ENCODE peak calls at places on chromosomes 7 and 10, in four cellular contexts. Q, Y, B and G are unnamed samples.

GRCh38 chr10:60006046-60006445 is 99.7 kb upstream of the CCDC6 start:
- DNase-seq in Q (no peak), B (no peak), Y (no peak), G (no peak)

GRCh38 chr10:4088354-4089066 is 303.5 kb upstream of the KLF6 start:
- DNase-seq in B (no peak), Q (no peak), Y (no peak), G (no peak)

GRCh38 chr10:50333872-50334271 is 82.6 kb upstream of the ASAH2 start:
- DNase-seq in Y (no peak), B (no peak), Q (no peak), G (no peak)

GRCh38 chr10:101040061-101040460 is 9.0 kb downstream of the SFXN3 start:
- DNase-seq in Y (no peak), B (no peak), Q (no peak), G (no peak)

GRCh38 chr10:119337796-119338432 is 130.5 kb downstream of the GRK5 start:
- DNase-seq in B (no peak), Q (no peak), Y (no peak), G (no peak)

GRCh38 chr10:50369931-50370330 is 118.6 kb upstream of the ASAH2 start:
- DNase-seq in Y (no peak), Q (no peak), B (no peak), G (no peak)

GRCh38 chr10:130062976-130063375 is 47.7 kb downstream of the C10orf143 start:
- DNase-seq in Q (no peak), B (no peak), Y (no peak), G (no peak)

GRCh38 chr7:142908921-142909870 is 23.7 kb upstream of the TRPV6 start:
- DNase-seq in Q (no peak), B (peak), Y (peak), G (no peak)

GRCh38 chr7:20267482-20267881 is 50.3 kb upstream of the MACC1 start:
- DNase-seq in B (no peak), Q (no peak), Y (peak), G (no peak)

GRCh38 chr10:62268399-62269076 is at the start of gene RTKN2:
- DNase-seq in B (peak), Y (peak), Q (peak), G (no peak)

GRCh38 chr10:75111906-75112703 is 649 bp downstream of the SAMD8 start:
- DNase-seq in B (peak), Q (peak), Y (peak), G (peak)

DNA sequence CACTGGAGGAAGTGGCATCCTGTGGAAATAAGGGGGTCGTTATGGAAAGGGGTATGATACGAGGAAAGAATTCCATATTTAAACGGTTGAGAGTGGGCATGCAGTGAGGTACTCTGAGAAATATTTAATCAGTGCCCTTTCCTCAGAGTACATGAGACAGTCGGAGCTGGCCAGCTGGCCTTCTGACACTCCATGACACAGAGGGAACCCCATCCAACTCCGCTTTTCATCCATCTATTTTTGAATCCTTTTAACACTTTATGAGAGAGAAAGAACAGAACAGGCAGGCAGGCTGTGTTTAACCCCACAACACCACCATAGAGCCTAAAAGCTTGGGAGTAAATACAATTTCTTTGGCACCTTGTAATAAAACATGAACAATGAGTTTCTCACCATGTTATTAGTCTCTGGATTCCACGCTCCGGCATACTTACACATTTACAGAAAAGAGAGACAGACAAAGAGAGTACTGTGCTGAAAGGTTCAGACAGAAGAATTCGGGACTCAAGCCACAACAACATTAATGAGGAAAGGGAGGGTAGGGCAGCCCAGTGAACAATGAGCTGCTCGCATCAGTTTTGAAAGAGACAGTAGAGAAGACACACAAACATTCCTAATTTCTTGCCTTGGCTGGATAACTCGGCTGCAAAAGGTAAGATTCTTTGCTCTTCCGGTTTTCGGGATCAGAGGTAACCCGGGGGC is 124.2 kb upstream of the PDLIM1 start:
- DNase-seq in B (no peak), Y (no peak), Q (peak), G (no peak)
- H3K4me3 ChIP-seq in B (no peak), Y (no peak), Q (peak), G (no peak)

GRCh38 chr10:68208424-68209042 is 23.4 kb downstream of the ATOH7 start:
- DNase-seq in B (peak), Y (peak), Q (peak), G (no peak)
- TF ChIP-seq CTCF in B (peak), Y (peak), Q (no peak), G (peak)

GRCh38 chr7:121084748-121085336 is 96.3 kb downstream of the CPED1 start:
- DNase-seq in Q (no peak), Y (no peak), B (peak), G (no peak)
- H3K4me3 ChIP-seq in Q (peak), Y (no peak), B (no peak), G (no peak)

GRCh38 chr7:10472115-10472514 is 501.6 kb upstream of the PHF14 start:
- DNase-seq in Y (no peak), Q (no peak), B (no peak), G (no peak)

GRCh38 chr7:10476642-10477041 is 497.0 kb upstream of the PHF14 start:
- DNase-seq in Y (no peak), B (no peak), Q (no peak), G (no peak)

GRCh38 chr7:10473569-10473968 is 500.1 kb upstream of the PHF14 start:
- DNase-seq in Q (no peak), Y (no peak), B (no peak), G (no peak)

GRCh38 chr7:10474048-10474447 is 499.6 kb upstream of the PHF14 start:
- DNase-seq in Y (no peak), Q (no peak), B (peak), G (no peak)

GRCh38 chr7:10475940-10476641 is 497.6 kb upstream of the PHF14 start:
- DNase-seq in Y (peak), B (peak), Q (no peak), G (no peak)
- TF ChIP-seq CTCF in Y (peak), B (no peak), Q (no peak), G (no peak)

GRCh38 chr7:101819183-101819582 is 1.8 kb downstream of the CUX1 start:
- DNase-seq in B (no peak), Y (no peak), Q (no peak), G (no peak)

GRCh38 chr7:101818699-101819071 is 1.3 kb downstream of the CUX1 start:
- DNase-seq in Q (no peak), Y (no peak), B (no peak), G (no peak)

GRCh38 chr7:101817031-101817929 is at the start of gene CUX1:
- DNase-seq in B (peak), Q (no peak), Y (peak), G (no peak)

GRCh38 chr7:101816499-101817030 is 861 bp upstream of the CUX1 start:
- DNase-seq in Q (peak), B (peak), Y (peak), G (no peak)

GRCh38 chr7:101817930-101818698 is 688 bp downstream of the CUX1 start:
- DNase-seq in B (no peak), Y (no peak), Q (no peak), G (no peak)
- H3K4me3 ChIP-seq in B (peak), Y (peak), Q (peak), G (peak)

GRCh38 chr7:34389332-34390078 is 268.5 kb upstream of the NPSR1 start:
- DNase-seq in B (no peak), Q (no peak), Y (no peak), G (no peak)
- TF ChIP-seq CTCF in B (no peak), Q (no peak), Y (peak), G (no peak)

DNA sequence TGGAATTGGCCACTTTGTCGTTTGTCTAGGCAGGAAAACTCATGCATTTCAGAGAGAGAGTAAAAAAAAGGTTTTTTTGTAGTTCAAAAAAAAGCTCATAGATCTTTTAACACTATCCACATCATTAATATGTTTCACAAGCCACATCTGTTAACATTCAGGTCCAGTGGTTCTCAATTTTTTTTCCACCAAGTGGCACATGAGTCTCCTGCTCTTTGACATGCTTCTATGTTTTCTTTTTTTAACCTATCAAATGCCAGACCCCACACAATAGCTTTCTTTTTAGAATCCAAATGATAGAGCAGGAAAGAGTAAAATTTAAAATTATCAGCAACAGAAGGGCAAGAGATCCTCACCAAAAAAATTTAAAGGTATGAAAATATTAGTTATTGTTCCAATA is 20.3 kb downstream of the NOD1 start:
- DNase-seq in Q (no peak), Y (no peak), B (no peak), G (no peak)
- H3K4me3 ChIP-seq in Q (no peak), Y (no peak), B (no peak), G (no peak)

DNA sequence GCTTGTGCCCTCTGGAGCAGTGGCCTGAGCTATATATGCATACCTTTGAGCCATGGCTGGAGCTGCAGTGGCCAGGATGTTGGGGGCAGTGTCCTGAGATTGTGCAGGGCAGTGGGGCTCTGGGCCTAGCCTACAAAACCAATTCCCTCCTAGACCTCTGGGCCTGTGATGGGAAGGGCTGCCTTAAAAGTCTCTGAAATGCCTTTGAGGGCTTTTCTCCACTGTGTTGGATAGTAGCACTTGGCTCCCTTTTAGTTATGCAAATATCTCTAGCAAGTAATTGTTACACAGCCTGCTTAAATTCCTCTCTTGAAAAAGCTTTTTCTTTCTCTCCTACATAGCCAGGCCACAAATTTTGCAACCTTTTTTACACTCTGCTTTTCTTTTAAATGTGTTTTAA is 426.4 kb downstream of the ACTR3B start:
- DNase-seq in Q (no peak), B (no peak), Y (no peak), G (no peak)
- TF ChIP-seq CTCF in Q (no peak), B (no peak), Y (no peak), G (no peak)